ENCODE peak calls at places on chromosomes 5 and 9, in ten cellular contexts. N is cortex of kidney; I is stimulated activated CD8-positive, alpha-beta memory T cell treated with anti-CD3 and anti-CD28 coated beads, Interleukin-4, amount 100 ng/mL, for 1 hour; R is AG09309; D is HTR-8/SVneo; Y is NCI-H345; X is breast epithelium; Q is non-pigmented ciliary epithelial cell; C is hippocampal formation; O is HFFc6. S is an unnamed sample.

GRCh38 chr9:116336133-116336862 is 182.7 kb downstream of the PAPPA start:
- DNase-seq in D (no peak), R (peak; percentile 40), N (no peak), Q (no peak), C (no peak), O (no peak), I (no peak), X (no peak), Y (no peak), S (no peak)

GRCh38 chr9:98217255-98217654 is 24.8 kb upstream of the CORO2A start:
- DNase-seq in Q (no peak), D (no peak), C (no peak), I (no peak), N (no peak), O (no peak), Y (no peak), X (no peak), R (no peak), S (no peak)

GRCh38 chr5:8550921-8551320 is 682.0 kb downstream of the MTRR start:
- DNase-seq in N (no peak), O (no peak), R (no peak), C (no peak), D (peak; percentile 17), Q (no peak), X (no peak), I (no peak), Y (no peak), S (no peak)

GRCh38 chr5:123785160-123786001 is 273.4 kb downstream of the CSNK1G3 start:
- DNase-seq in R (no peak), X (no peak), I (no peak), N (no peak), D (no peak), Y (peak; percentile 90), O (peak; percentile 29), Q (no peak), C (peak; percentile 34), S (peak; percentile 50)

GRCh38 chr9:14308751-14309140 is 5.2 kb downstream of the NFIB start:
- DNase-seq in Y (no peak), C (no peak), O (no peak), R (no peak), X (no peak), N (no peak), D (no peak), Q (no peak), I (no peak), S (no peak)

GRCh38 chr9:8822667-8823025 is 1023.1 kb upstream of the DMAC1 start:
- DNase-seq in R (no peak), Y (no peak), D (no peak), I (no peak), Q (no peak), O (no peak), C (no peak), N (no peak), X (no peak), S (peak; percentile 19)

GRCh38 chr9:123338710-123339665 is 17.0 kb upstream of the CRB2 start:
- DNase-seq in X (no peak), D (no peak), N (no peak), C (no peak), Y (no peak), O (no peak), Q (no peak), I (peak; percentile 29), R (no peak), S (no peak)

GRCh38 chr9:128006360-128007024 is 25.7 kb upstream of the EEIG1 start:
- DNase-seq in R (no peak), X (no peak), C (no peak), D (no peak), O (peak; percentile 36), Q (no peak), Y (no peak), I (no peak), N (no peak), S (no peak)

GRCh38 chr5:91397791-91398190 is 14.7 kb upstream of the ARRDC3 start:
- DNase-seq in D (no peak), Q (no peak), C (no peak), R (no peak), N (no peak), O (no peak), I (no peak), Y (no peak), X (no peak), S (no peak)

GRCh38 chr9:128683340-128684064 is 5.5 kb upstream of the SET start:
- DNase-seq in Q (no peak), X (peak; percentile 73), N (no peak), D (no peak), I (no peak), Y (no peak), C (no peak), R (no peak), O (no peak), S (no peak)

GRCh38 chr5:125112196-125112595 is 365.8 kb upstream of the ZNF608 start:
- DNase-seq in C (no peak), D (no peak), Y (no peak), R (no peak), Q (no peak), I (no peak), X (no peak), O (peak; percentile 9), N (no peak), S (no peak)

GRCh38 chr9:5499889-5500398 is 10.4 kb upstream of the PDCD1LG2 start:
- DNase-seq in C (no peak), D (no peak), N (no peak), O (peak; percentile 25), I (no peak), Q (no peak), R (no peak), Y (peak; percentile 12), X (no peak), S (no peak)

S was measured in kidney epithelial cell.